ENCODE peak calls at places on chromosomes 7 and 10, in ten cellular contexts. One of them, this sample, is unnamed.

GRCh38 chr7:100152404-100152803 is 3.7 kb downstream of the LAMTOR4 start:
- DNase-seq in neuronal stem cell: no peak
- DNase-seq in ovary: no peak
- DNase-seq in head of caudate nucleus: no peak
- DNase-seq in NCI-H1694 treated with DMSO at 0.1 percent for 48 hours: no peak
- DNase-seq in fibroblast of pulmonary artery: no peak
- DNase-seq in psoas muscle: no peak
- DNase-seq in activated CD8-positive, alpha-beta memory T cell treated with anti-CD3 and anti-CD28 coated beads, Interleukin-2, amount 10 ng/mL, durations not matched to agents 7 days and 5 days: no peak
- DNase-seq in Karpas-422: peak
- DNase-seq in iris pigment epithelial cell: no peak
- DNase-seq in this sample: no peak

GRCh38 chr10:69626826-69627225 is 3.2 kb upstream of the FAM241B start:
- DNase-seq in neuronal stem cell: no peak
- DNase-seq in ovary: no peak
- DNase-seq in head of caudate nucleus: no peak
- DNase-seq in NCI-H1694 treated with DMSO at 0.1 percent for 48 hours: no peak
- DNase-seq in fibroblast of pulmonary artery: no peak
- DNase-seq in psoas muscle: no peak
- DNase-seq in activated CD8-positive, alpha-beta memory T cell treated with anti-CD3 and anti-CD28 coated beads, Interleukin-2, amount 10 ng/mL, durations not matched to agents 7 days and 5 days: no peak
- DNase-seq in Karpas-422: no peak
- DNase-seq in iris pigment epithelial cell: no peak
- DNase-seq in this sample: no peak

GRCh38 chr7:135166338-135166989 is 4.0 kb downstream of the CYREN start:
- DNase-seq in neuronal stem cell: no peak
- DNase-seq in ovary: no peak
- DNase-seq in head of caudate nucleus: no peak
- DNase-seq in NCI-H1694 treated with DMSO at 0.1 percent for 48 hours: no peak
- DNase-seq in fibroblast of pulmonary artery: no peak
- DNase-seq in psoas muscle: no peak
- DNase-seq in activated CD8-positive, alpha-beta memory T cell treated with anti-CD3 and anti-CD28 coated beads, Interleukin-2, amount 10 ng/mL, durations not matched to agents 7 days and 5 days: no peak
- DNase-seq in Karpas-422: no peak
- DNase-seq in iris pigment epithelial cell: no peak
- DNase-seq in this sample: no peak

GRCh38 chr10:33115720-33116119 is 157.7 kb upstream of the ITGB1 start:
- DNase-seq in neuronal stem cell: no peak
- DNase-seq in ovary: no peak
- DNase-seq in head of caudate nucleus: no peak
- DNase-seq in NCI-H1694 treated with DMSO at 0.1 percent for 48 hours: no peak
- DNase-seq in fibroblast of pulmonary artery: peak
- DNase-seq in psoas muscle: no peak
- DNase-seq in activated CD8-positive, alpha-beta memory T cell treated with anti-CD3 and anti-CD28 coated beads, Interleukin-2, amount 10 ng/mL, durations not matched to agents 7 days and 5 days: no peak
- DNase-seq in Karpas-422: no peak
- DNase-seq in iris pigment epithelial cell: peak
- DNase-seq in this sample: peak

GRCh38 chr10:119337796-119338432 is 130.5 kb downstream of the GRK5 start:
- DNase-seq in neuronal stem cell: no peak
- DNase-seq in ovary: no peak
- DNase-seq in head of caudate nucleus: no peak
- DNase-seq in NCI-H1694 treated with DMSO at 0.1 percent for 48 hours: no peak
- DNase-seq in fibroblast of pulmonary artery: peak
- DNase-seq in psoas muscle: peak
- DNase-seq in activated CD8-positive, alpha-beta memory T cell treated with anti-CD3 and anti-CD28 coated beads, Interleukin-2, amount 10 ng/mL, durations not matched to agents 7 days and 5 days: no peak
- DNase-seq in Karpas-422: no peak
- DNase-seq in iris pigment epithelial cell: peak
- DNase-seq in this sample: no peak

GRCh38 chr7:80533287-80533686 is 21.4 kb upstream of the GNAT3 start:
- DNase-seq in neuronal stem cell: no peak
- DNase-seq in ovary: no peak
- DNase-seq in head of caudate nucleus: no peak
- DNase-seq in NCI-H1694 treated with DMSO at 0.1 percent for 48 hours: no peak
- DNase-seq in fibroblast of pulmonary artery: no peak
- DNase-seq in psoas muscle: no peak
- DNase-seq in activated CD8-positive, alpha-beta memory T cell treated with anti-CD3 and anti-CD28 coated beads, Interleukin-2, amount 10 ng/mL, durations not matched to agents 7 days and 5 days: no peak
- DNase-seq in Karpas-422: no peak
- DNase-seq in iris pigment epithelial cell: peak
- DNase-seq in this sample: no peak

GRCh38 chr7:44236333-44236728 is 35.6 kb downstream of the YKT6 start:
- DNase-seq in neuronal stem cell: no peak
- DNase-seq in ovary: no peak
- DNase-seq in head of caudate nucleus: no peak
- DNase-seq in NCI-H1694 treated with DMSO at 0.1 percent for 48 hours: no peak
- DNase-seq in fibroblast of pulmonary artery: no peak
- DNase-seq in psoas muscle: no peak
- DNase-seq in activated CD8-positive, alpha-beta memory T cell treated with anti-CD3 and anti-CD28 coated beads, Interleukin-2, amount 10 ng/mL, durations not matched to agents 7 days and 5 days: no peak
- DNase-seq in Karpas-422: no peak
- DNase-seq in iris pigment epithelial cell: no peak
- DNase-seq in this sample: no peak

GRCh38 chr10:93893646-93894515 is at the start of gene SLC35G1:
- DNase-seq in neuronal stem cell: peak
- DNase-seq in ovary: peak
- DNase-seq in head of caudate nucleus: peak
- DNase-seq in NCI-H1694 treated with DMSO at 0.1 percent for 48 hours: peak
- DNase-seq in fibroblast of pulmonary artery: peak
- DNase-seq in psoas muscle: peak
- DNase-seq in activated CD8-positive, alpha-beta memory T cell treated with anti-CD3 and anti-CD28 coated beads, Interleukin-2, amount 10 ng/mL, durations not matched to agents 7 days and 5 days: peak
- DNase-seq in Karpas-422: peak
- DNase-seq in iris pigment epithelial cell: peak
- DNase-seq in this sample: peak

GRCh38 chr7:155230169-155230593 is 67.5 kb upstream of the INSIG1 start:
- DNase-seq in neuronal stem cell: peak
- DNase-seq in ovary: no peak
- DNase-seq in head of caudate nucleus: peak
- DNase-seq in NCI-H1694 treated with DMSO at 0.1 percent for 48 hours: no peak
- DNase-seq in fibroblast of pulmonary artery: peak
- DNase-seq in psoas muscle: peak
- DNase-seq in activated CD8-positive, alpha-beta memory T cell treated with anti-CD3 and anti-CD28 coated beads, Interleukin-2, amount 10 ng/mL, durations not matched to agents 7 days and 5 days: no peak
- DNase-seq in Karpas-422: no peak
- DNase-seq in iris pigment epithelial cell: peak
- DNase-seq in this sample: no peak

GRCh38 chr7:47787249-47788069 is 160.8 kb downstream of the PKD1L1 start:
- DNase-seq in neuronal stem cell: no peak
- DNase-seq in ovary: no peak
- DNase-seq in head of caudate nucleus: no peak
- DNase-seq in NCI-H1694 treated with DMSO at 0.1 percent for 48 hours: no peak
- DNase-seq in fibroblast of pulmonary artery: no peak
- DNase-seq in psoas muscle: no peak
- DNase-seq in activated CD8-positive, alpha-beta memory T cell treated with anti-CD3 and anti-CD28 coated beads, Interleukin-2, amount 10 ng/mL, durations not matched to agents 7 days and 5 days: no peak
- DNase-seq in Karpas-422: no peak
- DNase-seq in iris pigment epithelial cell: peak
- DNase-seq in this sample: no peak

GRCh38 chr7:15685358-15686181 is 913 bp downstream of the MEOX2 start:
- DNase-seq in neuronal stem cell: peak
- DNase-seq in ovary: peak
- DNase-seq in head of caudate nucleus: peak
- DNase-seq in NCI-H1694 treated with DMSO at 0.1 percent for 48 hours: no peak
- DNase-seq in fibroblast of pulmonary artery: peak
- DNase-seq in psoas muscle: peak
- DNase-seq in activated CD8-positive, alpha-beta memory T cell treated with anti-CD3 and anti-CD28 coated beads, Interleukin-2, amount 10 ng/mL, durations not matched to agents 7 days and 5 days: no peak
- DNase-seq in Karpas-422: no peak
- DNase-seq in iris pigment epithelial cell: peak
- DNase-seq in this sample: no peak

GRCh38 chr10:79113827-79114226 is 45.1 kb downstream of the ZMIZ1 start:
- DNase-seq in neuronal stem cell: no peak
- DNase-seq in ovary: no peak
- DNase-seq in head of caudate nucleus: no peak
- DNase-seq in NCI-H1694 treated with DMSO at 0.1 percent for 48 hours: no peak
- DNase-seq in fibroblast of pulmonary artery: no peak
- DNase-seq in psoas muscle: no peak
- DNase-seq in activated CD8-positive, alpha-beta memory T cell treated with anti-CD3 and anti-CD28 coated beads, Interleukin-2, amount 10 ng/mL, durations not matched to agents 7 days and 5 days: no peak
- DNase-seq in Karpas-422: no peak
- DNase-seq in iris pigment epithelial cell: no peak
- DNase-seq in this sample: no peak

GRCh38 chr10:77424257-77424656 is 213.4 kb downstream of the KCNMA1 start:
- DNase-seq in neuronal stem cell: no peak
- DNase-seq in ovary: no peak
- DNase-seq in head of caudate nucleus: no peak
- DNase-seq in NCI-H1694 treated with DMSO at 0.1 percent for 48 hours: no peak
- DNase-seq in fibroblast of pulmonary artery: no peak
- DNase-seq in psoas muscle: no peak
- DNase-seq in activated CD8-positive, alpha-beta memory T cell treated with anti-CD3 and anti-CD28 coated beads, Interleukin-2, amount 10 ng/mL, durations not matched to agents 7 days and 5 days: no peak
- DNase-seq in Karpas-422: no peak
- DNase-seq in iris pigment epithelial cell: no peak
- DNase-seq in this sample: no peak